ENCODE peak calls at places on chromosomes 7 and 10, in six cellular contexts. One of them, this sample, is unnamed.

GRCh38 chr10:24826022-24826421 is 102.3 kb upstream of the ARHGAP21 start:
- DNase-seq in naive thymus-derived CD8-positive, alpha-beta T cell: peak
- DNase-seq in occipital lobe: no peak
- DNase-seq in cardiac fibroblast: peak
- DNase-seq in uterus: no peak
- DNase-seq in fibroblast of the aortic adventitia: peak
- DNase-seq in this sample: no peak

GRCh38 chr10:91596821-91597396 is 36.0 kb downstream of the PPP1R3C start:
- DNase-seq in uterus: peak
- DNase-seq in fibroblast of the aortic adventitia: peak
- DNase-seq in occipital lobe: no peak
- DNase-seq in naive thymus-derived CD8-positive, alpha-beta T cell: no peak
- DNase-seq in cardiac fibroblast: peak
- DNase-seq in this sample: no peak

GRCh38 chr7:73738220-73738611 is 386 bp downstream of the ABHD11 start:
- DNase-seq in cardiac fibroblast: peak
- DNase-seq in occipital lobe: peak
- DNase-seq in naive thymus-derived CD8-positive, alpha-beta T cell: peak
- DNase-seq in fibroblast of the aortic adventitia: peak
- DNase-seq in uterus: peak
- DNase-seq in this sample: no peak

GRCh38 chr7:47663239-47663638 is 81.3 kb upstream of the TNS3 start:
- DNase-seq in uterus: no peak
- DNase-seq in occipital lobe: no peak
- DNase-seq in naive thymus-derived CD8-positive, alpha-beta T cell: no peak
- DNase-seq in fibroblast of the aortic adventitia: no peak
- DNase-seq in cardiac fibroblast: no peak
- DNase-seq in this sample: no peak

GRCh38 chr7:96663871-96664445 is 45.7 kb downstream of the SEM1 start:
- DNase-seq in fibroblast of the aortic adventitia: no peak
- DNase-seq in cardiac fibroblast: no peak
- DNase-seq in uterus: no peak
- DNase-seq in occipital lobe: no peak
- DNase-seq in naive thymus-derived CD8-positive, alpha-beta T cell: no peak
- DNase-seq in this sample: no peak

GRCh38 chr7:91517408-91517807 is 253.2 kb downstream of the FZD1 start:
- DNase-seq in cardiac fibroblast: no peak
- DNase-seq in occipital lobe: no peak
- DNase-seq in uterus: no peak
- DNase-seq in naive thymus-derived CD8-positive, alpha-beta T cell: no peak
- DNase-seq in fibroblast of the aortic adventitia: no peak
- DNase-seq in this sample: no peak

GRCh38 chr7:22190736-22191135 is 166.2 kb downstream of the RAPGEF5 start:
- DNase-seq in uterus: no peak
- DNase-seq in naive thymus-derived CD8-positive, alpha-beta T cell: no peak
- DNase-seq in fibroblast of the aortic adventitia: no peak
- DNase-seq in cardiac fibroblast: no peak
- DNase-seq in occipital lobe: no peak
- DNase-seq in this sample: no peak

GRCh38 chr10:13491747-13492360 is 37.0 kb downstream of the BEND7 start:
- DNase-seq in naive thymus-derived CD8-positive, alpha-beta T cell: no peak
- DNase-seq in uterus: no peak
- DNase-seq in occipital lobe: no peak
- DNase-seq in cardiac fibroblast: no peak
- DNase-seq in fibroblast of the aortic adventitia: no peak
- DNase-seq in this sample: no peak

GRCh38 chr10:114239117-114239993 is at the start of gene VWA2:
- DNase-seq in naive thymus-derived CD8-positive, alpha-beta T cell: peak
- DNase-seq in cardiac fibroblast: no peak
- DNase-seq in fibroblast of the aortic adventitia: no peak
- DNase-seq in uterus: no peak
- DNase-seq in occipital lobe: no peak
- DNase-seq in this sample: no peak

GRCh38 chr10:52434734-52435133 is 120.7 kb downstream of the DKK1 start:
- DNase-seq in cardiac fibroblast: no peak
- DNase-seq in naive thymus-derived CD8-positive, alpha-beta T cell: no peak
- DNase-seq in fibroblast of the aortic adventitia: no peak
- DNase-seq in occipital lobe: no peak
- DNase-seq in uterus: no peak
- DNase-seq in this sample: no peak

GRCh38 chr7:15839415-15840100 is 153.1 kb upstream of the MEOX2 start:
- DNase-seq in fibroblast of the aortic adventitia: peak
- DNase-seq in cardiac fibroblast: peak
- DNase-seq in occipital lobe: no peak
- DNase-seq in uterus: peak
- DNase-seq in naive thymus-derived CD8-positive, alpha-beta T cell: no peak
- DNase-seq in this sample: no peak

GRCh38 chr10:18737841-18738240 is 78.6 kb downstream of the ARL5B start:
- DNase-seq in uterus: no peak
- DNase-seq in occipital lobe: no peak
- DNase-seq in cardiac fibroblast: peak
- DNase-seq in naive thymus-derived CD8-positive, alpha-beta T cell: no peak
- DNase-seq in fibroblast of the aortic adventitia: peak
- DNase-seq in this sample: no peak

This sample was measured in dorsolateral prefrontal cortex.